ENCODE peak calls at places on chromosomes 13 and 19, in ten cellular contexts. M is neural progenitor cell, Q is HCT116, L is MM.1S, N is SK-N-SH, J is PC-9, O is OCI-LY7, E is H1, X is GM23338, T is fibroblast of lung. Y is an unnamed sample. For H3K36me3 and H4K20me1, the result is how much of the 10 kb centered on the place peaks cover.

GRCh38 chr13:112842343-112842856 is 126.6 kb upstream of the MCF2L start:
- DNase-seq in M (peak), Q (no peak), L (peak), N (no peak), J (no peak), O (no peak), E (no peak), X (peak), T (no peak), Y (no peak)

GRCh38 chr13:95968906-95969305 is 84.3 kb downstream of the UGGT2 start:
- DNase-seq in M (no peak), Q (no peak), L (no peak), N (no peak), J (no peak), O (no peak), E (no peak), X (no peak), T (no peak), Y (no peak)

GRCh38 chr13:50526771-50527567 is 316.5 kb downstream of the DLEU7 start:
- DNase-seq in M (no peak), Q (no peak), L (peak), N (peak), J (no peak), O (peak), E (no peak), X (no peak), T (no peak), Y (no peak)

GRCh38 chr13:42487221-42487620 is 86.7 kb upstream of the TNFSF11 start:
- DNase-seq in M (no peak), Q (no peak), L (no peak), N (no peak), J (peak), O (no peak), E (no peak), X (no peak), T (no peak), Y (peak)

GRCh38 chr13:24271231-24271610 is 38.2 kb upstream of the C1QTNF9 start:
- DNase-seq in M (no peak), Q (no peak), L (no peak), N (no peak), J (no peak), O (no peak), E (no peak), X (no peak), T (no peak), Y (no peak)

GRCh38 chr13:108902557-108903155 is 273.2 kb downstream of the MYO16 start:
- DNase-seq in M (no peak), Q (no peak), L (peak), N (no peak), J (peak), O (no peak), E (no peak), X (no peak), T (no peak), Y (peak)

GRCh38 chr19:801861-802496 is 4.7 kb downstream of the PTBP1 start:
- DNase-seq in M (no peak), Q (no peak), L (no peak), N (no peak), J (no peak), O (no peak), E (no peak), X (peak), T (peak), Y (no peak)

GRCh38 chr19:30003862-30004261 is 61.8 kb downstream of the URI1 start:
- DNase-seq in M (no peak), Q (no peak), L (no peak), N (no peak), J (no peak), O (no peak), E (no peak), X (no peak), T (no peak), Y (no peak)

GRCh38 chr19:29878973-29879654 is 62.9 kb upstream of the URI1 start:
- DNase-seq in M (peak), Q (peak), L (peak), N (peak), J (peak), O (peak), E (no peak), X (peak), T (peak), Y (peak)

GRCh38 chr19:47890865-47891621 is 4.9 kb upstream of the SULT2A1 start:
- DNase-seq in M (no peak), Q (no peak), L (no peak), N (no peak), J (no peak), O (no peak), E (no peak), X (no peak), T (no peak), Y (no peak)

GRCh38 chr13:100423375-100423774 is 165.2 kb downstream of the GGACT start:
- DNase-seq in M (no peak), Q (no peak), L (no peak), N (no peak), J (peak), O (no peak), E (no peak), X (no peak), T (peak), Y (no peak)

GRCh38 chr13:50410921-50411712 is 395.9 kb downstream of the KCNRG start:
- DNase-seq in M (no peak), Q (peak), L (no peak), N (no peak), J (peak), O (no peak), E (no peak), X (no peak), T (peak), Y (peak)

GRCh38 chr13:56755181-56755580 is 385.5 kb upstream of the PRR20A start:
- DNase-seq in M (peak), Q (no peak), L (no peak), N (no peak), J (no peak), O (no peak), E (no peak), X (peak), T (no peak), Y (peak)

GRCh38 chr13:112643759-112644459 is 45.9 kb upstream of the ATP11A start:
- DNase-seq in M (no peak), Q (no peak), L (no peak), N (no peak), J (no peak), O (no peak), E (no peak), X (no peak), T (no peak), Y (peak)

GRCh38 chr13:94312511-94313191 is 166.8 kb downstream of the DCT start:
- DNase-seq in M (peak), Q (no peak), L (peak), N (no peak), J (no peak), O (no peak), E (no peak), X (no peak), T (no peak), Y (no peak)

GRCh38 chr19:18523841-18524240 is 2.0 kb upstream of the ELL start:
- DNase-seq in M (no peak), Q (no peak), L (no peak), N (no peak), J (no peak), O (no peak), E (no peak), X (peak), T (no peak), Y (no peak)

GRCh38 chr13:36807616-36808015 is 11.4 kb upstream of the RFXAP start:
- DNase-seq in M (no peak), Q (no peak), L (no peak), N (no peak), J (peak), O (no peak), E (no peak), X (no peak), T (no peak), Y (peak)

GRCh38 chr13:60583911-60584753 is 187.1 kb downstream of the TDRD3 start:
- DNase-seq in M (peak), Q (no peak), L (no peak), N (no peak), J (peak), O (no peak), E (peak), X (peak), T (peak), Y (peak)

GRCh38 chr13:26952551-26953138 is 192.1 kb upstream of the GPR12 start:
- DNase-seq in M (no peak), Q (no peak), L (no peak), N (no peak), J (no peak), O (no peak), E (no peak), X (no peak), T (no peak), Y (no peak)

GRCh38 chr13:26050568-26051230 is 1.1 kb downstream of the SHISA2 start:
- DNase-seq in M (peak), Q (no peak), L (no peak), N (peak), J (no peak), O (no peak), E (no peak), X (peak), T (no peak), Y (no peak)

GRCh38 chr13:40440990-40441820 is 225.2 kb downstream of the FOXO1 start:
- DNase-seq in M (no peak), Q (no peak), L (no peak), N (peak), J (peak), O (no peak), E (no peak), X (no peak), T (peak), Y (no peak)

GRCh38 chr19:45211751-45212381 is 33.3 kb downstream of the BLOC1S3 start:
- DNase-seq in M (no peak), Q (no peak), L (no peak), N (peak), J (no peak), O (no peak), E (no peak), X (no peak), T (no peak), Y (no peak)

GRCh38 chr19:33437351-33438015 is 64.0 kb downstream of the CEBPG start:
- DNase-seq in M (no peak), Q (no peak), L (no peak), N (peak), J (no peak), O (no peak), E (no peak), X (no peak), T (no peak), Y (no peak)

GRCh38 chr19:18435848-18436631 is 1.9 kb downstream of the ISYNA1 start:
- DNase-seq in M (no peak), Q (no peak), L (no peak), N (no peak), J (no peak), O (no peak), E (no peak), X (no peak), T (no peak), Y (no peak)

GRCh38 chr19:46265217-46265828 is 31.5 kb upstream of the HIF3A start:
- DNase-seq in M (peak), Q (peak), L (peak), N (peak), J (peak), O (peak), E (peak), X (peak), T (peak), Y (peak)

GRCh38 chr13:48258430-48258829 is 25.4 kb downstream of the ITM2B start:
- DNase-seq in M (no peak), Q (no peak), L (no peak), N (no peak), J (no peak), O (no peak), E (no peak), X (no peak), T (no peak), Y (no peak)

GRCh38 chr13:50893211-50893852 is 16.3 kb upstream of the RNASEH2B start:
- DNase-seq in M (no peak), Q (no peak), L (peak), N (peak), J (no peak), O (peak), E (no peak), X (peak), T (peak), Y (no peak)

GRCh38 chr13:33050161-33050560 is 33.9 kb downstream of the KL start:
- DNase-seq in M (no peak), Q (no peak), L (no peak), N (no peak), J (no peak), O (no peak), E (no peak), X (no peak), T (no peak), Y (no peak)

GRCh38 chr19:49362048-49362925 is at the start of gene TEAD2:
- DNase-seq in M (peak), Q (no peak), L (no peak), N (peak), J (no peak), O (no peak), E (no peak), X (peak), T (peak), Y (peak)

GRCh38 chr13:80337706-80338105 is 3.2 kb downstream of the SPRY2 start:
- DNase-seq in M (no peak), Q (no peak), L (no peak), N (no peak), J (no peak), O (no peak), E (no peak), X (no peak), T (peak), Y (no peak)

GRCh38 chr13:28494537-28494860 is 429 bp downstream of the FLT1 start:
- DNase-seq in M (peak), Q (no peak), L (no peak), N (no peak), J (no peak), O (no peak), E (no peak), X (no peak), T (no peak), Y (no peak)

GRCh38 chr13:92954746-92955145 is 271.9 kb upstream of the GPC6 start:
- DNase-seq in M (no peak), Q (no peak), L (no peak), N (no peak), J (no peak), O (no peak), E (no peak), X (no peak), T (no peak), Y (no peak)

GRCh38 chr13:24605923-24606372 is 74.3 kb upstream of the ATP12A start:
- DNase-seq in M (peak), Q (peak), L (peak), N (no peak), J (peak), O (no peak), E (no peak), X (peak), T (peak), Y (peak)

GRCh38 chr19:16588824-16589577 is 16.8 kb upstream of the SLC35E1 start:
- DNase-seq in M (no peak), Q (no peak), L (no peak), N (no peak), J (no peak), O (no peak), E (no peak), X (no peak), T (no peak), Y (no peak)

GRCh38 chr13:98910501-98910951 is 67.3 kb downstream of the DOCK9 start:
- DNase-seq in M (no peak), Q (peak), L (no peak), N (no peak), J (peak), O (no peak), E (no peak), X (no peak), T (peak), Y (peak)

GRCh38 chr19:42121666-42122069 is 10.6 kb downstream of the POU2F2 start:
- DNase-seq in M (no peak), Q (no peak), L (no peak), N (no peak), J (peak), O (peak), E (no peak), X (peak), T (peak), Y (peak)

GRCh38 chr13:110382830-110383229 is 75.7 kb downstream of the COL4A2 start:
- DNase-seq in M (no peak), Q (no peak), L (no peak), N (no peak), J (no peak), O (no peak), E (no peak), X (no peak), T (no peak), Y (no peak)
- H3K36me3 ChIP-seq in M (under half), Q (under half), L (under half), N (under half), J (under half), O (under half), E (under half), X (under half), T (under half), Y (under half)

GRCh38 chr19:40623403-40624239 is 22.5 kb downstream of the LTBP4 start:
- DNase-seq in M (peak), Q (peak), L (no peak), N (peak), J (no peak), O (peak), E (no peak), X (peak), T (peak), Y (peak)
- H4K20me1 ChIP-seq in M (under half), Q (under half), L (under half), N (under half), J (under half), O (under half), E (under half), X (under half), T (under half), Y (under half)

GRCh38 chr19:15402411-15403150 is 16.2 kb downstream of the AKAP8L start:
- DNase-seq in M (no peak), Q (no peak), L (no peak), N (no peak), J (no peak), O (no peak), E (no peak), X (no peak), T (no peak), Y (no peak)
- H3K36me3 ChIP-seq in M (under half), Q (under half), L (under half), N (under half), J (under half), O (half or more), E (under half), X (under half), T (under half), Y (under half)

DNA sequence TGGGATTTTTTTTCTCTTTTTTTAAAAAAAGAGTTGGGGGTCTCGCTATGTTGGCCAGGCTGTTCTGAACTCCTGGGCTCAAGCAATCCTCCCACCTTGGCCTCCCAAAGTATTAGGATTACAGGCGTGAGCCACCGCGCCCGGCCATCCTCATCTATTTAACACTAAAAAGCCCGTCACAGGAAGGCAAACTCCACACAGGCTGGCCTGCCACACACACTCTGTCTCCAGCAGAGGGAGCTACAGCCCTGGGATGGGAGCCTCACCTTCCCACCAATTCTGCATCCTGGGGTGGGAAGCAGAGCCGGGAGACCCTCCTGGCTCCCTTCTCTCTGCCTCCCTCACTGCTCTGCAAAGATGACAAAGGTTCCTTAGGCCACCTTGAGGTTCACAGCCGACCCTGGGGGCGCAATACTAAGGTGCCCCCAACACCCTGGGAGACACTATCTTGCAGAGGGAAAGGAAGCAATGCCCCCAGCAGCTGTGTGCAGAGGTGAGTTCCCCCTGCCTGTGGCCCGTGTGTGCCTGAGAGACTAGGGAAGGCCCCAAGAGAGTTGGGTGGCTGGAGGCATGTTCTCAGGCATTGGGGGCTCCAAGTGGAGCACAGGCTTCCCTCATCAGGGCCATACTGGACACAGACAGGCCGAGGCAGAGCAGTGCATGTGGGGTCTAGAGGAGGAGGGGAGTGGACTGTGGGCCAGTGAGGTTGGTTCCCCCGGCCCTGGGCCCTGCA is 27.4 kb upstream of the TIMM44 start:
- DNase-seq in M (peak), Q (peak), L (peak), N (peak), J (no peak), O (peak), E (peak), X (peak), T (peak), Y (peak)
- H4K20me1 ChIP-seq in M (half or more), Q (under half), L (under half), N (under half), J (under half), O (under half), E (under half), X (under half), T (under half), Y (under half)

GRCh38 chr13:114030666-114031610 is 57.1 kb upstream of the C13orf46 start:
- DNase-seq in M (no peak), Q (no peak), L (no peak), N (no peak), J (no peak), O (no peak), E (no peak), X (no peak), T (no peak), Y (no peak)
- H3K36me3 ChIP-seq in M (under half), Q (under half), L (under half), N (under half), J (under half), O (under half), E (under half), X (under half), T (under half), Y (under half)

GRCh38 chr19:3098515-3099346 is 4.6 kb downstream of the GNA11 start:
- DNase-seq in M (no peak), Q (no peak), L (no peak), N (no peak), J (no peak), O (peak), E (no peak), X (no peak), T (peak), Y (no peak)
- H4K20me1 ChIP-seq in M (half or more), Q (under half), L (under half), N (half or more), J (under half), O (under half), E (under half), X (under half), T (under half), Y (under half)

DNA sequence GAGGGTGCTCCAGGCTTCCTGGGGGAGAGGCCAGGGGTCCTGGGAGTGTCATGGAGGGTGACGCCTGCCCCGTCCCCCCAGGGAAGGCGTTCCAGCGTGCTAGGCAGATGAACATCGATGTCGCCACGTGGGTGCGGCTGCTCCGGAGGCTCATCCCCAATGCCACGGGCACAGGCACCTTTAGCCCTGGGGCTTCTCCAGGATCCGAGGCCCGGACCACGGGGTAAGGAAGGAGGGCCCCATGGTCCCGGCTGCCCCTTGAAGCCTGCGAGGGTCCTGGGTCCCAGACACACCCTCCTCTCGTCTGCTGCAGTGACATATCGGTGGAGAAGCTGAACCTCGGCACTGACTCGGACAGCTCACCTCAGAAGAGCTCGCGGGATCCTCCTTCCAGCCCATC is 11.4 kb downstream of the PTGER1 start:
- DNase-seq in M (no peak), Q (no peak), L (no peak), N (no peak), J (no peak), O (no peak), E (no peak), X (no peak), T (no peak), Y (no peak)
- H3K36me3 ChIP-seq in M (under half), Q (under half), L (under half), N (under half), J (under half), O (half or more), E (under half), X (under half), T (under half), Y (under half)

Y was measured in PC-3.